ENCODE peak calls at places on chromosomes 13 and 19, in four cellular contexts. U is neural progenitor cell, D is AG04449, S is cardiac muscle cell. L is an unnamed sample.

GRCh38 chr13:28258401-28258800 is 120.1 kb downstream of the PAN3 start:
- DNase-seq in S (no peak), U (no peak), D (no peak), L (no peak)

GRCh38 chr13:21516806-21517205 is 57.7 kb upstream of the ZDHHC20 start:
- DNase-seq in S (no peak), U (no peak), D (no peak), L (no peak)

GRCh38 chr13:25046274-25046984 is 49.5 kb upstream of the PABPC3 start:
- DNase-seq in S (no peak), U (peak), D (no peak), L (no peak)

GRCh38 chr13:33606692-33607091 is 211.3 kb upstream of the RFC3 start:
- DNase-seq in U (peak), D (no peak), S (peak), L (no peak)

GRCh38 chr19:10167459-10167858 is 27.3 kb downstream of the DNMT1 start:
- DNase-seq in U (no peak), S (no peak), D (no peak), L (no peak)

GRCh38 chr13:43339843-43340550 is 316.6 kb downstream of the DNAJC15 start:
- DNase-seq in S (no peak), D (no peak), U (no peak), L (peak)

GRCh38 chr19:40596608-40597328 is 4.4 kb upstream of the LTBP4 start:
- DNase-seq in U (peak), S (peak), D (no peak), L (peak)

GRCh38 chr13:37134411-37135041 is 29.1 kb upstream of the CSNK1A1L start:
- DNase-seq in D (peak), S (peak), U (no peak), L (peak)

GRCh38 chr19:31572671-31573298 is 223.5 kb upstream of the TSHZ3 start:
- DNase-seq in S (no peak), D (no peak), U (peak), L (no peak)

GRCh38 chr19:35528218-35529038 is at the start of gene SBSN:
- DNase-seq in S (peak), D (peak), U (no peak), L (peak)

GRCh38 chr13:110716235-110716505 is 2.7 kb downstream of the ING1 start:
- DNase-seq in U (peak), D (no peak), S (peak), L (peak)

GRCh38 chr13:77429320-77430142 is 102.6 kb upstream of the MYCBP2 start:
- DNase-seq in U (no peak), S (no peak), D (no peak), L (no peak)

GRCh38 chr13:39037410-39037879 is 444 bp downstream of the PROSER1 start:
- DNase-seq in S (no peak), U (no peak), D (no peak), L (no peak)

GRCh38 chr13:25330541-25330940 is 29.1 kb downstream of the NUP58 start:
- DNase-seq in S (peak), D (no peak), U (no peak), L (no peak)

GRCh38 chr19:18306903-18307681 is 15.8 kb downstream of the LSM4 start:
- DNase-seq in S (no peak), U (no peak), D (no peak), L (peak)

GRCh38 chr19:53101518-53101917 is 1.7 kb downstream of the ZNF160 start:
- DNase-seq in U (no peak), S (peak), D (no peak), L (no peak)

GRCh38 chr13:114263590-114263989 is 17.8 kb upstream of the UPF3A start:
- DNase-seq in S (no peak), D (no peak), U (no peak), L (no peak)

GRCh38 chr13:113357529-113357928 is 6.4 kb downstream of the GRTP1 start:
- DNase-seq in U (no peak), D (peak), S (peak), L (peak)

GRCh38 chr19:48627211-48627864 is 8.0 kb downstream of the SPHK2 start:
- DNase-seq in D (no peak), U (no peak), S (no peak), L (no peak)

GRCh38 chr13:53201454-53202225 is 173.0 kb downstream of the OLFM4 start:
- DNase-seq in S (peak), D (no peak), U (peak), L (no peak)

GRCh38 chr19:58166708-58167280 is 16.1 kb upstream of the ZNF274 start:
- DNase-seq in S (no peak), D (no peak), U (no peak), L (no peak)

GRCh38 chr19:23789246-23789645 is 30.6 kb upstream of the ZNF681 start:
- DNase-seq in U (no peak), D (no peak), S (no peak), L (no peak)

GRCh38 chr19:10219678-10220077 is 11.5 kb downstream of the S1PR2 start:
- DNase-seq in U (peak), S (peak), D (no peak), L (peak)

GRCh38 chr13:110149036-110149435 is 157.9 kb downstream of the COL4A1 start:
- DNase-seq in D (no peak), U (no peak), S (no peak), L (peak)

GRCh38 chr13:106143930-106144709 is 391.3 kb downstream of the EFNB2 start:
- DNase-seq in S (no peak), U (no peak), D (no peak), L (no peak)

GRCh38 chr19:34505321-34506025 is 23.9 kb downstream of the WTIP start:
- DNase-seq in S (no peak), D (no peak), U (no peak), L (no peak)

GRCh38 chr13:97028441-97029299 is 34.4 kb upstream of the OXGR1 start:
- DNase-seq in S (peak), D (no peak), U (peak), L (peak)

GRCh38 chr13:49040872-49041271 is 65.2 kb downstream of the FNDC3A start:
- DNase-seq in S (no peak), U (no peak), D (no peak), L (no peak)

GRCh38 chr13:114002771-114003321 is 29.0 kb upstream of the C13orf46 start:
- DNase-seq in U (no peak), D (no peak), S (no peak), L (no peak)

GRCh38 chr13:79655509-79655908 is 174.6 kb downstream of the NDFIP2 start:
- DNase-seq in D (no peak), U (no peak), S (no peak), L (no peak)

GRCh38 chr19:39188960-39189359 is 7.8 kb upstream of the NCCRP1 start:
- DNase-seq in U (no peak), S (no peak), D (no peak), L (no peak)

GRCh38 chr19:3653865-3654513 is 27.4 kb upstream of the CACTIN start:
- DNase-seq in S (no peak), D (no peak), U (peak), L (no peak)

GRCh38 chr13:52158629-52159158 is 703 bp downstream of the NEK3 start:
- DNase-seq in D (no peak), U (no peak), S (peak), L (peak)

GRCh38 chr13:109628251-109628699 is 158.1 kb downstream of the IRS2 start:
- DNase-seq in U (no peak), S (peak), D (peak), L (peak)

DNA sequence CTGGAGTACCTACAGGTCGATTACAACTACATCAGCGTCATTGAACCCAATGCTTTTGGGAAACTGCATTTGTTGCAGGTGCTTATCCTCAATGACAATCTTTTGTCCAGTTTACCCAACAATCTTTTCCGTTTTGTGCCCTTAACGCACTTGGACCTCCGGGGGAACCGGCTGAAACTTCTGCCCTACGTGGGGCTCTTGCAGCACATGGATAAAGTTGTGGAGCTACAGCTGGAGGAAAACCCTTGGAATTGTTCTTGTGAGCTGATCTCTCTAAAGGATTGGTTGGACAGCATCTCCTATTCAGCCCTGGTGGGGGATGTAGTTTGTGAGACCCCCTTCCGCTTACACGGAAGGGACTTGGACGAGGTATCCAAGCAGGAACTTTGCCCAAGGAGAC is 4.7 kb downstream of the SLITRK5 start:
- DNase-seq in S (no peak), U (no peak), D (no peak), L (no peak)
- H3K4me3 ChIP-seq in S (no peak), U (no peak), D (no peak), L (no peak)

DNA sequence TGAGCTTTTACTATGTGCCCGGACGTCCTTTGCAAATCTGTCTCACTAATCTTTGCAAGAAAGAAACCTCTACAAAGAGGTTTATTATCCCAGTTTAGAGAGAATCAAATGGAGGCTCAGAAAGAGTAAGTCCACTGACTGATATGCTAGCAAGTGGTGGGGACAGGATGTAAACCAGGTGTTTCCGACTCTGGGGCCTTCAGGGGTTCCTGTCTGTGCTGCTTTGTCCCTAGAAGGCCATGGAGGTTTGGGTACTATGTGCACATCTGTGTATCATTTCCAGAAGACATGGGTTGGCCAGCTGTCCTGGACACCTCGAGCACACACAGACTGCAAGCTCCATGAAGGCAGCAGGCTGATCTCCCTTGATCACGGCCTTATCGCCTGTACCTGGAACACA is 1.2 kb upstream of the KPTN start:
- DNase-seq in U (no peak), S (no peak), D (no peak), L (no peak)
- H3K4me3 ChIP-seq in U (peak), S (no peak), D (no peak), L (no peak)

GRCh38 chr13:75480691-75481175 is 1.2 kb downstream of the TBC1D4 start:
- DNase-seq in D (no peak), S (peak), U (peak), L (peak)

GRCh38 chr13:75481176-75482069 is 546 bp downstream of the TBC1D4 start:
- DNase-seq in D (no peak), U (peak), S (peak), L (peak)

GRCh38 chr13:75482070-75482819 is at the start of gene TBC1D4:
- DNase-seq in D (peak), U (peak), S (peak), L (peak)

GRCh38 chr13:75479102-75479501 is 2.9 kb downstream of the TBC1D4 start:
- DNase-seq in S (no peak), D (no peak), U (no peak), L (no peak)

DNA sequence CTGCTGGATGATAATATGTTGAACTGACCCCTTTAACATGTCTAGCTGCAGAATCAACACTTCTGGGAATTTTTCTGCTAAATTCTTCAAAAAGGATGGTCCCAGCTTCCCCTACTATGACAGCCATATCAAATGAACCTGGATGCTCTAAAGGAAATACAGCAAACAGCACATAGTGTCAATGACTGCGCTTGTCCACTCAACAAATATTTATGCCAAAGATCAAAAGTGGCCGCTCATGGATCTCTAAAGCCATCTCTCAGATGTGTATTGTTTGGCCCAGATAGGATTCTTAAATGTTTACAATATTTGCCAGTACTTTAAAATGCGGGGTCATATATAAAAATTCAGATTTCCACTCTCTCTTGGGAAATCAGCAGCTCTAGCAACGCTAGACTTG is 3.3 kb downstream of the TBC1D4 start:
- DNase-seq in S (no peak), D (no peak), U (no peak), L (no peak)
- H3K4me3 ChIP-seq in S (no peak), D (no peak), U (no peak), L (no peak)

GRCh38 chr13:98443800-98444325 is 133.0 kb downstream of the STK24 start:
- DNase-seq in D (no peak), S (no peak), U (no peak), L (no peak)

GRCh38 chr13:98446234-98446621 is 130.7 kb downstream of the STK24 start:
- DNase-seq in U (no peak), D (no peak), S (no peak), L (no peak)

GRCh38 chr13:98447130-98447529 is 129.8 kb downstream of the STK24 start:
- DNase-seq in S (no peak), U (no peak), D (no peak), L (no peak)

GRCh38 chr13:98444381-98444780 is 132.5 kb downstream of the STK24 start:
- DNase-seq in U (no peak), D (no peak), S (no peak), L (no peak)

GRCh38 chr13:98445340-98446233 is 131.3 kb downstream of the STK24 start:
- DNase-seq in S (peak), D (no peak), U (peak), L (peak)
- H3K4me3 ChIP-seq in S (no peak), D (no peak), U (no peak), L (no peak)

L was measured in fibroblast of the aortic adventitia.